ENCODE peak calls at places on chromosomes 7 and 10, in four cellular contexts. J, A, I and M are unnamed samples.
A peak's percentile ranks its signal among the peaks of the same experiment; 100 is the strongest.

GRCh38 chr10:34236927-34237326 is 578.2 kb downstream of the PARD3 start:
- DNase-seq in A (no peak), J (no peak), I (no peak), M (no peak)

GRCh38 chr7:50446542-50446960 is 3.6 kb downstream of the FIGNL1 start:
- DNase-seq in I (no peak), A (no peak), J (peak; percentile 54), M (no peak)

GRCh38 chr10:116654816-116655215 is 34.1 kb downstream of the PNLIPRP2 start:
- DNase-seq in I (no peak), A (no peak), J (no peak), M (no peak)

GRCh38 chr7:2242541-2243482 is 786 bp downstream of the NUDT1 start:
- DNase-seq in J (no peak), I (no peak), A (no peak), M (peak; percentile 59)

GRCh38 chr7:108200326-108200725 is 70.2 kb upstream of the LAMB4 start:
- DNase-seq in J (no peak), I (no peak), A (no peak), M (no peak)

GRCh38 chr7:151790095-151790825 is 86.7 kb downstream of the PRKAG2 start:
- DNase-seq in J (no peak), A (no peak), I (no peak), M (no peak)

GRCh38 chr7:28893888-28894287 is 64.2 kb downstream of the TRIL start:
- DNase-seq in J (no peak), A (no peak), I (no peak), M (no peak)

GRCh38 chr10:85946713-85947326 is 419.8 kb downstream of the GRID1 start:
- DNase-seq in A (no peak), J (no peak), I (no peak), M (peak; percentile 74)

GRCh38 chr7:108541493-108541892 is 15.6 kb upstream of the PNPLA8 start:
- DNase-seq in A (no peak), I (no peak), J (no peak), M (no peak)

GRCh38 chr7:101402081-101402779 is 39.6 kb downstream of the COL26A1 start:
- DNase-seq in I (no peak), A (no peak), J (peak; percentile 83), M (no peak)

GRCh38 chr10:89916481-89916880 is 215.1 kb downstream of the KIF20B start:
- DNase-seq in A (no peak), J (no peak), I (no peak), M (no peak)

GRCh38 chr10:1169981-1170866 is 114.0 kb downstream of the WDR37 start:
- DNase-seq in A (no peak), I (no peak), J (no peak), M (no peak)

GRCh38 chr7:362416-363096 is 72.6 kb downstream of the FOXL3 start:
- DNase-seq in J (peak; percentile 72), A (no peak), I (no peak), M (no peak)

GRCh38 chr10:44830022-44830421 is 81.1 kb upstream of the TMEM72 start:
- DNase-seq in I (no peak), A (no peak), J (no peak), M (no peak)